ENCODE peak calls at places on chromosome 9, in ten cellular contexts. One of them, this sample, is unnamed.

GRCh38 chr9:130873966-130874365 is 22.6 kb downstream of the QRFP start:
- DNase-seq in HepG2: no peak
- DNase-seq in prostate gland: no peak
- DNase-seq in cardiac muscle cell: no peak
- DNase-seq in body of pancreas: no peak
- DNase-seq in CD4-positive, alpha-beta memory T cell: no peak
- DNase-seq in A549: no peak
- DNase-seq in MG63: no peak
- DNase-seq in neuronal stem cell: no peak
- DNase-seq in Panc1: no peak
- DNase-seq in this sample: no peak

GRCh38 chr9:119349548-119349947 is 19.7 kb downstream of the BRINP1 start:
- DNase-seq in HepG2: no peak
- DNase-seq in prostate gland: no peak
- DNase-seq in cardiac muscle cell: peak; percentile 62
- DNase-seq in body of pancreas: no peak
- DNase-seq in CD4-positive, alpha-beta memory T cell: no peak
- DNase-seq in A549: no peak
- DNase-seq in MG63: no peak
- DNase-seq in neuronal stem cell: peak; percentile 29
- DNase-seq in Panc1: no peak
- DNase-seq in this sample: no peak

GRCh38 chr9:118418887-118419620 is 714.9 kb downstream of the TLR4 start:
- DNase-seq in HepG2: no peak
- DNase-seq in prostate gland: no peak
- DNase-seq in cardiac muscle cell: no peak
- DNase-seq in body of pancreas: no peak
- DNase-seq in CD4-positive, alpha-beta memory T cell: no peak
- DNase-seq in A549: peak; percentile 29
- DNase-seq in MG63: peak; percentile 86
- DNase-seq in neuronal stem cell: no peak
- DNase-seq in Panc1: peak; percentile 55
- DNase-seq in this sample: no peak

GRCh38 chr9:121661328-121661727 is 9.9 kb downstream of the DAB2IP start:
- DNase-seq in HepG2: no peak
- DNase-seq in prostate gland: no peak
- DNase-seq in cardiac muscle cell: no peak
- DNase-seq in body of pancreas: no peak
- DNase-seq in CD4-positive, alpha-beta memory T cell: no peak
- DNase-seq in A549: no peak
- DNase-seq in MG63: no peak
- DNase-seq in neuronal stem cell: no peak
- DNase-seq in Panc1: no peak
- DNase-seq in this sample: no peak

GRCh38 chr9:86594724-86595123 is 240.5 kb upstream of the TUT7 start:
- DNase-seq in HepG2: no peak
- DNase-seq in prostate gland: no peak
- DNase-seq in cardiac muscle cell: no peak
- DNase-seq in body of pancreas: no peak
- DNase-seq in CD4-positive, alpha-beta memory T cell: no peak
- DNase-seq in A549: no peak
- DNase-seq in MG63: no peak
- DNase-seq in neuronal stem cell: no peak
- DNase-seq in Panc1: no peak
- DNase-seq in this sample: no peak

GRCh38 chr9:76330034-76330433 is 64.2 kb downstream of the RFK start:
- DNase-seq in HepG2: no peak
- DNase-seq in prostate gland: no peak
- DNase-seq in cardiac muscle cell: no peak
- DNase-seq in body of pancreas: no peak
- DNase-seq in CD4-positive, alpha-beta memory T cell: no peak
- DNase-seq in A549: no peak
- DNase-seq in MG63: no peak
- DNase-seq in neuronal stem cell: no peak
- DNase-seq in Panc1: no peak
- DNase-seq in this sample: no peak

GRCh38 chr9:5493597-5494511 is 16.5 kb upstream of the PDCD1LG2 start:
- DNase-seq in HepG2: no peak
- DNase-seq in prostate gland: no peak
- DNase-seq in cardiac muscle cell: no peak
- DNase-seq in body of pancreas: no peak
- DNase-seq in CD4-positive, alpha-beta memory T cell: no peak
- DNase-seq in A549: peak; percentile 40
- DNase-seq in MG63: peak; percentile 52
- DNase-seq in neuronal stem cell: no peak
- DNase-seq in Panc1: no peak
- DNase-seq in this sample: no peak

GRCh38 chr9:123401879-123402513 is 46.0 kb downstream of the CRB2 start:
- DNase-seq in HepG2: peak; percentile 39
- DNase-seq in prostate gland: no peak
- DNase-seq in cardiac muscle cell: peak; percentile 70
- DNase-seq in body of pancreas: no peak
- DNase-seq in CD4-positive, alpha-beta memory T cell: no peak
- DNase-seq in A549: peak; percentile 52
- DNase-seq in MG63: no peak
- DNase-seq in neuronal stem cell: peak; percentile 64
- DNase-seq in Panc1: peak; percentile 18
- DNase-seq in this sample: no peak

GRCh38 chr9:19471737-19472648 is 63.2 kb downstream of the ACER2 start:
- DNase-seq in HepG2: peak; percentile 41
- DNase-seq in prostate gland: no peak
- DNase-seq in cardiac muscle cell: peak; percentile 76
- DNase-seq in body of pancreas: peak; percentile 49
- DNase-seq in CD4-positive, alpha-beta memory T cell: peak; percentile 12
- DNase-seq in A549: peak; percentile 64
- DNase-seq in MG63: peak; percentile 66
- DNase-seq in neuronal stem cell: peak; percentile 57
- DNase-seq in Panc1: no peak
- DNase-seq in this sample: no peak

GRCh38 chr9:6757132-6757987 is at the start of gene KDM4C:
- DNase-seq in HepG2: peak; percentile 90
- DNase-seq in prostate gland: peak; percentile 96
- DNase-seq in cardiac muscle cell: peak; percentile 98
- DNase-seq in body of pancreas: peak; percentile 95
- DNase-seq in CD4-positive, alpha-beta memory T cell: peak; percentile 83
- DNase-seq in A549: peak; percentile 96
- DNase-seq in MG63: peak; percentile 85
- DNase-seq in neuronal stem cell: peak; percentile 26
- DNase-seq in Panc1: peak; percentile 69
- DNase-seq in this sample: peak; percentile 73

GRCh38 chr9:136328622-136329041 is 1.3 kb downstream of the GPSM1 start:
- DNase-seq in HepG2: no peak
- DNase-seq in prostate gland: no peak
- DNase-seq in cardiac muscle cell: peak; percentile 83
- DNase-seq in body of pancreas: no peak
- DNase-seq in CD4-positive, alpha-beta memory T cell: no peak
- DNase-seq in A549: no peak
- DNase-seq in MG63: peak; percentile 32
- DNase-seq in neuronal stem cell: no peak
- DNase-seq in Panc1: no peak
- DNase-seq in this sample: no peak

GRCh38 chr9:127336708-127337352 is 60.1 kb upstream of the SLC2A8 start:
- DNase-seq in HepG2: peak; percentile 16
- DNase-seq in prostate gland: peak; percentile 64
- DNase-seq in cardiac muscle cell: no peak
- DNase-seq in body of pancreas: peak; percentile 64
- DNase-seq in CD4-positive, alpha-beta memory T cell: no peak
- DNase-seq in A549: peak; percentile 88
- DNase-seq in MG63: peak; percentile 81
- DNase-seq in neuronal stem cell: no peak
- DNase-seq in Panc1: peak; percentile 76
- DNase-seq in this sample: no peak

GRCh38 chr9:36716496-36716895 is 143.8 kb downstream of the MELK start:
- DNase-seq in HepG2: no peak
- DNase-seq in prostate gland: no peak
- DNase-seq in cardiac muscle cell: no peak
- DNase-seq in body of pancreas: no peak
- DNase-seq in CD4-positive, alpha-beta memory T cell: no peak
- DNase-seq in A549: no peak
- DNase-seq in MG63: no peak
- DNase-seq in neuronal stem cell: no peak
- DNase-seq in Panc1: no peak
- DNase-seq in this sample: no peak

GRCh38 chr9:34454571-34455065 is 3.8 kb downstream of the FAM219A start:
- DNase-seq in HepG2: no peak
- DNase-seq in prostate gland: no peak
- DNase-seq in cardiac muscle cell: no peak
- DNase-seq in body of pancreas: no peak
- DNase-seq in CD4-positive, alpha-beta memory T cell: no peak
- DNase-seq in A549: peak; percentile 67
- DNase-seq in MG63: peak; percentile 67
- DNase-seq in neuronal stem cell: no peak
- DNase-seq in Panc1: no peak
- DNase-seq in this sample: no peak

GRCh38 chr9:127503379-127503921 is 52.1 kb downstream of the LRSAM1 start:
- DNase-seq in HepG2: no peak
- DNase-seq in prostate gland: no peak
- DNase-seq in cardiac muscle cell: no peak
- DNase-seq in body of pancreas: no peak
- DNase-seq in CD4-positive, alpha-beta memory T cell: no peak
- DNase-seq in A549: no peak
- DNase-seq in MG63: no peak
- DNase-seq in neuronal stem cell: no peak
- DNase-seq in Panc1: no peak
- DNase-seq in this sample: no peak

GRCh38 chr9:16985559-16986348 is 115.3 kb upstream of the BNC2 start:
- DNase-seq in HepG2: no peak
- DNase-seq in prostate gland: peak; percentile 6
- DNase-seq in cardiac muscle cell: no peak
- DNase-seq in body of pancreas: no peak
- DNase-seq in CD4-positive, alpha-beta memory T cell: no peak
- DNase-seq in A549: peak; percentile 19
- DNase-seq in MG63: peak; percentile 92
- DNase-seq in neuronal stem cell: no peak
- DNase-seq in Panc1: no peak
- DNase-seq in this sample: no peak
- H3K9me3 ChIP-seq in HepG2: no peaks in the 10 kb centered on the region
- H3K9me3 ChIP-seq in prostate gland: no peaks in the 10 kb centered on the region
- H3K9me3 ChIP-seq in cardiac muscle cell: no peaks in the 10 kb centered on the region
- H3K9me3 ChIP-seq in body of pancreas: no peaks in the 10 kb centered on the region
- H3K9me3 ChIP-seq in CD4-positive, alpha-beta memory T cell: no peaks in the 10 kb centered on the region
- H3K9me3 ChIP-seq in A549: no peaks in the 10 kb centered on the region
- H3K9me3 ChIP-seq in MG63: no peaks in the 10 kb centered on the region
- H3K9me3 ChIP-seq in neuronal stem cell: no peaks in the 10 kb centered on the region
- H3K9me3 ChIP-seq in Panc1: no peaks in the 10 kb centered on the region
- H3K9me3 ChIP-seq in this sample: no peaks in the 10 kb centered on the region

DNA sequence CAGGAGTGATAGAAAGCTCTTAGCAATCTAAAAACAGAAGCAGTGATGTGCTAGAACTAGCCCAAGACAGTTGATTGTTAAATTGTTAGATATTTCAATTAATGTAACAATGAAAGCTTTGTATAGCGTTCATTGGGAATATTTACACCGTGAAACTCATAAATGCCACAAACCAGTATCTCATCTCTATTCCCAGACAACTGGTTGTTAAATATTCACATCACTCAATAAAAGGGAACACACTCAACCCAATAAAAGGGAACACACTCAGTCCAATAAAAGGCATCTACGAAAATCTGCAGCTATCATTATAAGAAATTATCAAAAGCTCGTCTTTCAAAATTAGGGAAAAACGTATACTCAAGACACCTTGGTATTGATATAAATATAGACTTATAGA is 270.9 kb downstream of the CYLC2 start:
- DNase-seq in HepG2: no peak
- DNase-seq in prostate gland: peak; percentile 11
- DNase-seq in cardiac muscle cell: no peak
- DNase-seq in body of pancreas: no peak
- DNase-seq in CD4-positive, alpha-beta memory T cell: no peak
- DNase-seq in A549: no peak
- DNase-seq in MG63: no peak
- DNase-seq in neuronal stem cell: no peak
- DNase-seq in Panc1: no peak
- DNase-seq in this sample: no peak
- H3K9me3 ChIP-seq in HepG2: no peaks in the 10 kb centered on the region
- H3K9me3 ChIP-seq in prostate gland: no peaks in the 10 kb centered on the region
- H3K9me3 ChIP-seq in cardiac muscle cell: no peaks in the 10 kb centered on the region
- H3K9me3 ChIP-seq in body of pancreas: no peaks in the 10 kb centered on the region
- H3K9me3 ChIP-seq in CD4-positive, alpha-beta memory T cell: no peaks in the 10 kb centered on the region
- H3K9me3 ChIP-seq in A549: no peaks in the 10 kb centered on the region
- H3K9me3 ChIP-seq in MG63: no peaks in the 10 kb centered on the region
- H3K9me3 ChIP-seq in neuronal stem cell: no peaks in the 10 kb centered on the region
- H3K9me3 ChIP-seq in Panc1: no peaks in the 10 kb centered on the region
- H3K9me3 ChIP-seq in this sample: no peaks in the 10 kb centered on the region

GRCh38 chr9:18159254-18159653 is 314.7 kb upstream of the ADAMTSL1 start:
- DNase-seq in HepG2: no peak
- DNase-seq in prostate gland: no peak
- DNase-seq in cardiac muscle cell: no peak
- DNase-seq in body of pancreas: no peak
- DNase-seq in CD4-positive, alpha-beta memory T cell: no peak
- DNase-seq in A549: no peak
- DNase-seq in MG63: no peak
- DNase-seq in neuronal stem cell: no peak
- DNase-seq in Panc1: no peak
- DNase-seq in this sample: no peak
- H3K9me3 ChIP-seq in HepG2: no peaks in the 10 kb centered on the region
- H3K9me3 ChIP-seq in prostate gland: no peaks in the 10 kb centered on the region
- H3K9me3 ChIP-seq in cardiac muscle cell: no peaks in the 10 kb centered on the region
- H3K9me3 ChIP-seq in body of pancreas: no peaks in the 10 kb centered on the region
- H3K9me3 ChIP-seq in CD4-positive, alpha-beta memory T cell: no peaks in the 10 kb centered on the region
- H3K9me3 ChIP-seq in A549: no peaks in the 10 kb centered on the region
- H3K9me3 ChIP-seq in MG63: no peaks in the 10 kb centered on the region
- H3K9me3 ChIP-seq in neuronal stem cell: no peaks in the 10 kb centered on the region
- H3K9me3 ChIP-seq in Panc1: no peaks in the 10 kb centered on the region
- H3K9me3 ChIP-seq in this sample: no peaks in the 10 kb centered on the region

GRCh38 chr9:137948642-137949041 is 71.1 kb downstream of the CACNA1B start:
- DNase-seq in HepG2: no peak
- DNase-seq in prostate gland: no peak
- DNase-seq in cardiac muscle cell: no peak
- DNase-seq in body of pancreas: no peak
- DNase-seq in CD4-positive, alpha-beta memory T cell: no peak
- DNase-seq in A549: no peak
- DNase-seq in MG63: no peak
- DNase-seq in neuronal stem cell: no peak
- DNase-seq in Panc1: no peak
- DNase-seq in this sample: no peak

GRCh38 chr9:137949260-137949659 is 71.7 kb downstream of the CACNA1B start:
- DNase-seq in HepG2: no peak
- DNase-seq in prostate gland: no peak
- DNase-seq in cardiac muscle cell: no peak
- DNase-seq in body of pancreas: no peak
- DNase-seq in CD4-positive, alpha-beta memory T cell: no peak
- DNase-seq in A549: no peak
- DNase-seq in MG63: no peak
- DNase-seq in neuronal stem cell: no peak
- DNase-seq in Panc1: no peak
- DNase-seq in this sample: no peak

GRCh38 chr9:137952976-137953666 is 75.5 kb downstream of the CACNA1B start:
- DNase-seq in HepG2: no peak
- DNase-seq in prostate gland: no peak
- DNase-seq in cardiac muscle cell: no peak
- DNase-seq in body of pancreas: no peak
- DNase-seq in CD4-positive, alpha-beta memory T cell: no peak
- DNase-seq in A549: no peak
- DNase-seq in MG63: no peak
- DNase-seq in neuronal stem cell: no peak
- DNase-seq in Panc1: no peak
- DNase-seq in this sample: no peak

GRCh38 chr9:137951597-137952490 is 74.3 kb downstream of the CACNA1B start:
- DNase-seq in HepG2: no peak
- DNase-seq in prostate gland: no peak
- DNase-seq in cardiac muscle cell: no peak
- DNase-seq in body of pancreas: no peak
- DNase-seq in CD4-positive, alpha-beta memory T cell: no peak
- DNase-seq in A549: no peak
- DNase-seq in MG63: no peak
- DNase-seq in neuronal stem cell: no peak
- DNase-seq in Panc1: no peak
- DNase-seq in this sample: no peak

GRCh38 chr9:137951107-137951506 is 73.5 kb downstream of the CACNA1B start:
- DNase-seq in HepG2: no peak
- DNase-seq in prostate gland: no peak
- DNase-seq in cardiac muscle cell: no peak
- DNase-seq in body of pancreas: no peak
- DNase-seq in CD4-positive, alpha-beta memory T cell: no peak
- DNase-seq in A549: no peak
- DNase-seq in MG63: no peak
- DNase-seq in neuronal stem cell: no peak
- DNase-seq in Panc1: no peak
- DNase-seq in this sample: no peak
- H3K9me3 ChIP-seq in HepG2: peaks cover 27% of the 10 kb centered on the region
- H3K9me3 ChIP-seq in prostate gland: no peaks in the 10 kb centered on the region
- H3K9me3 ChIP-seq in cardiac muscle cell: no peaks in the 10 kb centered on the region
- H3K9me3 ChIP-seq in body of pancreas: no peaks in the 10 kb centered on the region
- H3K9me3 ChIP-seq in CD4-positive, alpha-beta memory T cell: no peaks in the 10 kb centered on the region
- H3K9me3 ChIP-seq in A549: peaks cover 23% of the 10 kb centered on the region
- H3K9me3 ChIP-seq in MG63: no peaks in the 10 kb centered on the region
- H3K9me3 ChIP-seq in neuronal stem cell: peaks cover 7% of the 10 kb centered on the region
- H3K9me3 ChIP-seq in Panc1: no peaks in the 10 kb centered on the region
- H3K9me3 ChIP-seq in this sample: no peaks in the 10 kb centered on the region

This sample was measured in T-helper 17 cell.